ENCODE peak calls at places on chromosomes 7 and 10, in four cellular contexts. C is HepG2, M is WTC11, P is K562. I is an unnamed sample.

GRCh38 chr10:72567421-72567820 is 58.5 kb downstream of the MICU1 start:
- DNase-seq in C (no peak), P (no peak), M (no peak), I (no peak)

GRCh38 chr7:102942883-102943261 is 30.1 kb downstream of the LRRC17 start:
- DNase-seq in P (no peak), C (no peak), M (no peak), I (peak)

GRCh38 chr10:31395695-31396094 is 76.7 kb downstream of the ZEB1 start:
- DNase-seq in C (no peak), P (no peak), M (no peak), I (no peak)

GRCh38 chr7:55571534-55572377 is 546 bp downstream of the VOPP1 start:
- DNase-seq in P (peak), C (peak), M (peak), I (peak)

GRCh38 chr7:123624527-123625183 is 23.0 kb downstream of the ASB15 start:
- DNase-seq in C (peak), M (peak), P (peak), I (peak)

GRCh38 chr10:8927705-8928104 is 873.2 kb downstream of the GATA3 start:
- DNase-seq in C (no peak), M (no peak), P (no peak), I (no peak)

GRCh38 chr10:33588974-33589600 is 254.6 kb upstream of the NRP1 start:
- DNase-seq in M (no peak), P (no peak), C (no peak), I (no peak)

GRCh38 chr10:42932735-42933453 is 144.0 kb upstream of the RET start:
- DNase-seq in C (no peak), M (peak), P (peak), I (no peak)

GRCh38 chr10:16717617-16718395 is 99.4 kb downstream of the RSU1 start:
- DNase-seq in C (no peak), P (no peak), M (no peak), I (no peak)

GRCh38 chr10:126459878-126460481 is 71.7 kb upstream of the ADAM12 start:
- DNase-seq in M (no peak), C (peak), P (no peak), I (no peak)

GRCh38 chr7:110544199-110544598 is 546.7 kb upstream of the LRRN3 start:
- DNase-seq in C (no peak), M (no peak), P (no peak), I (no peak)

GRCh38 chr10:68346774-68347173 is 14.0 kb upstream of the PBLD start:
- DNase-seq in C (no peak), M (no peak), P (no peak), I (no peak)

GRCh38 chr10:90847436-90847835 is 10.4 kb downstream of the HTR7 start:
- DNase-seq in C (no peak), M (no peak), P (no peak), I (no peak)

GRCh38 chr7:44374007-44374763 is 48.8 kb upstream of the CAMK2B start:
- DNase-seq in C (no peak), M (no peak), P (peak), I (no peak)

GRCh38 chr10:107517811-107518210 is 353.3 kb upstream of the SORCS1 start:
- DNase-seq in C (no peak), P (no peak), M (no peak), I (no peak)

GRCh38 chr10:107520348-107520747 is 355.8 kb upstream of the SORCS1 start:
- DNase-seq in M (no peak), C (no peak), P (no peak), I (no peak)

GRCh38 chr10:107516349-107516748 is 351.8 kb upstream of the SORCS1 start:
- DNase-seq in C (no peak), M (no peak), P (no peak), I (no peak)
- TF ChIP-seq FOXJ3 in C (no peak), M (no peak), P (no peak), I (no peak)

GRCh38 chr10:78973901-78974408 is 94.8 kb upstream of the ZMIZ1 start:
- DNase-seq in P (peak), C (peak), M (peak), I (no peak)

GRCh38 chr10:78976825-78977760 is 91.7 kb upstream of the ZMIZ1 start:
- DNase-seq in M (no peak), C (peak), P (no peak), I (no peak)

GRCh38 chr10:78972160-78972946 is 96.4 kb upstream of the ZMIZ1 start:
- DNase-seq in P (peak), M (no peak), C (peak), I (peak)

GRCh38 chr10:78972947-78973900 is 95.5 kb upstream of the ZMIZ1 start:
- DNase-seq in M (peak), C (peak), P (peak), I (peak)

DNA sequence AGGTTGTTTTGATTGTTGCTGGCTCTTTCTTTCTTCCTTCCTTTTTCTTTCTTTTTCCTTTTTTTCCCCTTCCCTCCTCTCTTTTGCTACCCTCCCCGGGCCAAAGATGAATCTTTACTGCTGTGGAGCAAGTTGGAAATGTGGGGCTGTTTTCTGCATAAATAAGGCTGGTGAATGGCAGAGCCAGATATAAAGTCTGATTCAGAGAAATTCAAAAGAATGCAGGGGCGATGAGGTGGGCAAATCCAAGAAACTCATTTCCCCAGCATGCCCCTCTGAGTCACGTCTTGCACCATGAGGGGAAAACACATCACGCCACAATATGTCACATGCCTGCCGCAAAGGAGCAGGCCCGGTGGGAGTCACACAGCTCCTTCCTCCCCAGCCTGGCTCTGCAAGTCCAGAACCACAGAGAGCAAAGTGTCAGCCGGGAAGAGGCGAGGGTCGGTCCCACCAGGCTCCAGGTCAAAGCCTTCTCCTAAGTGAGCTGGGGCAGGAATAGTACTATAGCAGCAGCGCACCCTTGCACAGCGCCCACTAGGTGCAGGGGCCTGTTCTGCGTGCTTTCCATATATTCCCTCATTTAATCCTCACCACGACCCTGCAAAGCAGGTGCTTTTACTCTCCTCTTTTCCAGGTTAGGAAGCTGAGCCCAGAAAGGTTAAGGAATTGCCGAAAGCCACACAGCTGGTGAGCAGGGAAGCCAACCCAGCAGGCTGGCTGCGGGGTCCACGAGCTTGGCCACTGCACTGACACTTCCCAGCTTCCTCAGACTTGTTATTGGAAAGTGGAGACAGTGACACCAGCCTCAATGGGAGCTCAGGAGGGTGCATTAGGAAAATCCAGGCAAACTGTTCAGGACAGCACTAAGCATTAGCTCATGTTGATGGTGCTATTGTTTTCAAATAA is 94.1 kb upstream of the ZMIZ1 start:
- DNase-seq in C (peak), M (peak), P (peak), I (peak)
- TF ChIP-seq FOXJ3 in C (no peak), M (no peak), P (no peak), I (no peak)

GRCh38 chr10:123117644-123118409 is 17.9 kb upstream of the HMX3 start:
- DNase-seq in M (peak), P (no peak), C (no peak), I (no peak)
- TF ChIP-seq FOXJ3 in M (no peak), P (no peak), C (no peak), I (no peak)

GRCh38 chr10:102120142-102120986 is at the start of gene LDB1:
- DNase-seq in C (peak), M (peak), P (peak), I (peak)

GRCh38 chr10:102120987-102121738 is 995 bp upstream of the LDB1 start:
- DNase-seq in M (peak), P (no peak), C (no peak), I (peak)

GRCh38 chr10:102117391-102118159 is 2.6 kb downstream of the LDB1 start:
- DNase-seq in C (peak), M (peak), P (no peak), I (peak)

GRCh38 chr10:102119417-102120141 is 589 bp downstream of the LDB1 start:
- DNase-seq in P (peak), M (peak), C (no peak), I (peak)

DNA sequence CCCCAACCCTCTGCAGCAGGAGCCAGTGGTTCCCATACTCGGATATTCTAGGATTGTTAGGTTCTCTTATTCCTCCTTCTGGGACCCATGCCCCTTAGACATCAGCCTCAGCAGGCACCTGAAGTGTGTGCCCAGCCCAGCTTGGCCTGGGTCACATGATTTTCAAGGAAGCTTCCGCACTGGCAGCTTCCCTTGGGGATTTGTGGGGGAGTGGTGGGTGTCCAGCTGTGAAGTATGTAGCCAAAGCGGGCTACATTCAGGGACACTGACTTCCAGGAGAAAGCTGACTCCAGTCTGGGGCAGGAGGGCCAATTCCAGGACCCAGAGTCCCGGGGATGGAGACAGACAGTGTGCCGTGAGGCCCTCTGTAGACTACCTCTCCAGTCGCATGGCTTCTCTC is 1.3 kb downstream of the LDB1 start:
- DNase-seq in C (no peak), M (no peak), P (no peak), I (no peak)
- TF ChIP-seq FOXJ3 in C (no peak), M (no peak), P (no peak), I (no peak)

DNA sequence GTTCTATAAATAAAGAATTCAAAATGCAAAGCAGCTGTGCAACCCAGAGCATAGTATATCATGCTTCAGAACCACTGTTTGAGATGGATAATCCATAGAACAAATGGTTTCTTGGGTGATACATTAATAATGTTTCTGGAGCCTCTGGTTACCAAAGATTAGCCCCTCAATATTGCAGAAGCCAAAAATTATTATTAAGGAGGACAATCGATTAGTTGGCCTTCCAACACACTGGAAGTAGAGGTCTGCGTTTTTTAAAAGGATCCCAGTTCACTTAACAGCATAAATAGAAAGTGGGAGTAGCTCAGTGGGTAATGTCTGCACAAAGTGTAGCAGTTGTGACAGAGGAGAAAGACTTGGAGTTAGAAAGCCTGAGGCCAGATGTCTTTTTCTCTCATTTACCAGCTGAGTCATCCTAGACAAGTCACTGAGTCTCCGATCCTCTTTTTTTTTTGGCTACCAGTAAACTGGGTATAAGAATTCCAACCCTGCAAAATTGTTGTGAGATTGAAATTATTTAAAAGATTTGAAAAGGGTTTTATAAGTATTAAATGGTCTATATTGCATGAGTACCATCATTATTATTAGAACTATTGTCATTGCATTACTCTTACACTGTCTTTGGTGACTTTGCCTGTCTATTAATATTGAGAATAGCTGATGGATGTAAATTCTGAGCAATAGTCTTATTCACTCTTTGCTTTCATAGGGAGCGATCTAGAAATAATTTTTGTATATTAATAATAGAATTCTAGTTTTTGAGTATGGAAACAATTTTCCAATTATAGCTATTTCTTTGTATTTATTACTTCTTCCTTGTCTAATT is 73.8 kb downstream of the ARID5B start:
- DNase-seq in C (no peak), P (no peak), M (no peak), I (no peak)
- TF ChIP-seq FOXJ3 in C (no peak), P (no peak), M (no peak), I (no peak)

GRCh38 chr7:133355325-133355708 is 102.4 kb downstream of the EXOC4 start:
- DNase-seq in C (no peak), M (no peak), P (no peak), I (no peak)
- TF ChIP-seq FOXJ3 in C (no peak), M (no peak), P (no peak), I (no peak)

DNA sequence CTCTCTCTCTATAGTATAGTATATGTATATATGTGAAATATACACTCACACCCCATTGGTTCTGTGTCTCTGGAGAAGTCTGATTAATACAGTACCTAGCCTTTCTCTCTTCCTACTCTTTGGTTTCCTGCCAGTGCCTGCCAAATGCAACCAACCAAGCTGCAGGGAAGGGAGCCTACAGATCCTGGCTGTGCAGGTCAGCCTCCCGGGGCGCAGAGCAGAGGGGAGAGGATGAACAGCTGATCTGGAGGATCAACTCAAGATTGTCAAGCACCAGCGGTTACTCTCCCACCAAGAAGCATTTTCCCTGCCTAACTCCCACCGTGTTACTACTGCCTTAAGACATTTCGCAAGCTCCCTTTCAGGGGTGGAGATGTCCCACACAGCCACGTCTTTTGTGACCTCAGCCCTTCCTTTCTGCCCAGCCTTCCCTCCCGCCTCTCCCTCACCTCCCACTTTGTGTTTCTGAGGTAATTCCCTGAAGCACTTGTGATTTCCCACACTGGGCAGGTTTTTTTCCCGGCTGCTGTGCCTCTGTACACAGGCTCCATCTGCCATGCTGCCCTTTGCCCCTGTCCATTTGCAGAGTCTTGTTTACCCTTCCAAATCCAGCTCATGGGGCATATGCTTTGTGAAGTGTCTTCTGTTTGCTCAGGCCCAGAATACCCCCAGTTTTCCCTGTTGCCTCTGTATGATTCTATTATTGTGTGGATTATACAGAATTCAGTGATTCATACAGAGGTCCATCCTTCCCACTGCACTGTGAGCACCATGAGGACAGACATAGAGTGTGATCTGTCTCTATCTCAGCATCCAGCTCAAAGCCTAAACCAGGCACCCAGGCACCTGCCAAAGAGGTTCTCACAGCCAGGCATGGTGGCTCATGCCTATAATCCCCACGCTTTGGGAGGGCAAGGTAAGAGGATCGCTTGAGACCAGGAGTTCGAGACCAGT is 40.9 kb upstream of the PAPSS2 start:
- DNase-seq in M (no peak), C (peak), P (no peak), I (no peak)
- TF ChIP-seq FOXJ3 in M (no peak), C (peak), P (no peak), I (no peak)